ENCODE peak calls at places on chromosomes 12 and 14, in eight cellular contexts. One of them, this sample, is unnamed. For H3K9me3, the result is how much of the 10 kb centered on the place peaks cover.

GRCh38 chr12:62726471-62726980 is 208.4 kb downstream of the PPM1H start:
- DNase-seq in PC-3: no peak
- DNase-seq in SK-N-SH: no peak
- DNase-seq in neural progenitor cell: no peak
- DNase-seq in OCI-LY7: no peak
- DNase-seq in MM.1S: no peak
- DNase-seq in HCT116: no peak
- DNase-seq in hepatocyte: no peak
- DNase-seq in this sample: peak

GRCh38 chr14:51211149-51211548 is 28.9 kb upstream of the TMX1 start:
- DNase-seq in PC-3: peak
- DNase-seq in SK-N-SH: no peak
- DNase-seq in neural progenitor cell: no peak
- DNase-seq in OCI-LY7: no peak
- DNase-seq in MM.1S: no peak
- DNase-seq in HCT116: no peak
- DNase-seq in hepatocyte: no peak
- DNase-seq in this sample: peak

GRCh38 chr12:95963104-95963503 is 20.0 kb downstream of the AMDHD1 start:
- DNase-seq in PC-3: peak
- DNase-seq in SK-N-SH: no peak
- DNase-seq in neural progenitor cell: peak
- DNase-seq in OCI-LY7: peak
- DNase-seq in MM.1S: no peak
- DNase-seq in HCT116: peak
- DNase-seq in hepatocyte: no peak
- DNase-seq in this sample: no peak

GRCh38 chr14:35558680-35559079 is 24.7 kb downstream of the INSM2 start:
- DNase-seq in PC-3: no peak
- DNase-seq in SK-N-SH: no peak
- DNase-seq in neural progenitor cell: peak
- DNase-seq in OCI-LY7: no peak
- DNase-seq in MM.1S: no peak
- DNase-seq in HCT116: no peak
- DNase-seq in hepatocyte: no peak
- DNase-seq in this sample: no peak

GRCh38 chr12:2418579-2418978 is 365.8 kb downstream of the CACNA1C start:
- DNase-seq in PC-3: no peak
- DNase-seq in SK-N-SH: no peak
- DNase-seq in neural progenitor cell: no peak
- DNase-seq in OCI-LY7: no peak
- DNase-seq in MM.1S: no peak
- DNase-seq in HCT116: no peak
- DNase-seq in hepatocyte: no peak
- DNase-seq in this sample: no peak

GRCh38 chr12:4857472-4858291 is 52.0 kb upstream of the KCNA1 start:
- DNase-seq in PC-3: peak
- DNase-seq in SK-N-SH: peak
- DNase-seq in neural progenitor cell: peak
- DNase-seq in OCI-LY7: peak
- DNase-seq in MM.1S: peak
- DNase-seq in HCT116: peak
- DNase-seq in hepatocyte: peak
- DNase-seq in this sample: peak

GRCh38 chr12:6332459-6332858 is 9.4 kb downstream of the TNFRSF1A start:
- DNase-seq in PC-3: peak
- DNase-seq in SK-N-SH: no peak
- DNase-seq in neural progenitor cell: no peak
- DNase-seq in OCI-LY7: no peak
- DNase-seq in MM.1S: no peak
- DNase-seq in HCT116: no peak
- DNase-seq in hepatocyte: no peak
- DNase-seq in this sample: peak

GRCh38 chr12:102539651-102540553 is 59.5 kb upstream of the IGF1 start:
- DNase-seq in PC-3: no peak
- DNase-seq in SK-N-SH: no peak
- DNase-seq in neural progenitor cell: peak
- DNase-seq in OCI-LY7: no peak
- DNase-seq in MM.1S: no peak
- DNase-seq in HCT116: no peak
- DNase-seq in hepatocyte: peak
- DNase-seq in this sample: peak

GRCh38 chr12:111753144-111753881 is 13.4 kb upstream of the ALDH2 start:
- DNase-seq in PC-3: peak
- DNase-seq in SK-N-SH: peak
- DNase-seq in neural progenitor cell: peak
- DNase-seq in OCI-LY7: peak
- DNase-seq in MM.1S: no peak
- DNase-seq in HCT116: peak
- DNase-seq in hepatocyte: peak
- DNase-seq in this sample: peak

GRCh38 chr14:78153069-78153351 is 17.2 kb upstream of the NRXN3 start:
- DNase-seq in PC-3: peak
- DNase-seq in SK-N-SH: no peak
- DNase-seq in neural progenitor cell: no peak
- DNase-seq in OCI-LY7: no peak
- DNase-seq in MM.1S: no peak
- DNase-seq in HCT116: no peak
- DNase-seq in hepatocyte: no peak
- DNase-seq in this sample: peak

GRCh38 chr12:25670076-25671055 is 117.3 kb upstream of the LMNTD1 start:
- DNase-seq in PC-3: peak
- DNase-seq in SK-N-SH: no peak
- DNase-seq in neural progenitor cell: no peak
- DNase-seq in OCI-LY7: no peak
- DNase-seq in MM.1S: no peak
- DNase-seq in HCT116: no peak
- DNase-seq in hepatocyte: no peak
- DNase-seq in this sample: peak

GRCh38 chr12:57772429-57773322 is at the start of gene EEF1AKMT3:
- DNase-seq in PC-3: peak
- DNase-seq in SK-N-SH: peak
- DNase-seq in neural progenitor cell: peak
- DNase-seq in OCI-LY7: no peak
- DNase-seq in MM.1S: peak
- DNase-seq in HCT116: no peak
- DNase-seq in hepatocyte: peak
- DNase-seq in this sample: peak

GRCh38 chr12:53600490-53601295 is 25.5 kb downstream of the ATF7 start:
- DNase-seq in PC-3: no peak
- DNase-seq in SK-N-SH: no peak
- DNase-seq in neural progenitor cell: no peak
- DNase-seq in OCI-LY7: peak
- DNase-seq in MM.1S: no peak
- DNase-seq in HCT116: no peak
- DNase-seq in hepatocyte: no peak
- DNase-seq in this sample: no peak

DNA sequence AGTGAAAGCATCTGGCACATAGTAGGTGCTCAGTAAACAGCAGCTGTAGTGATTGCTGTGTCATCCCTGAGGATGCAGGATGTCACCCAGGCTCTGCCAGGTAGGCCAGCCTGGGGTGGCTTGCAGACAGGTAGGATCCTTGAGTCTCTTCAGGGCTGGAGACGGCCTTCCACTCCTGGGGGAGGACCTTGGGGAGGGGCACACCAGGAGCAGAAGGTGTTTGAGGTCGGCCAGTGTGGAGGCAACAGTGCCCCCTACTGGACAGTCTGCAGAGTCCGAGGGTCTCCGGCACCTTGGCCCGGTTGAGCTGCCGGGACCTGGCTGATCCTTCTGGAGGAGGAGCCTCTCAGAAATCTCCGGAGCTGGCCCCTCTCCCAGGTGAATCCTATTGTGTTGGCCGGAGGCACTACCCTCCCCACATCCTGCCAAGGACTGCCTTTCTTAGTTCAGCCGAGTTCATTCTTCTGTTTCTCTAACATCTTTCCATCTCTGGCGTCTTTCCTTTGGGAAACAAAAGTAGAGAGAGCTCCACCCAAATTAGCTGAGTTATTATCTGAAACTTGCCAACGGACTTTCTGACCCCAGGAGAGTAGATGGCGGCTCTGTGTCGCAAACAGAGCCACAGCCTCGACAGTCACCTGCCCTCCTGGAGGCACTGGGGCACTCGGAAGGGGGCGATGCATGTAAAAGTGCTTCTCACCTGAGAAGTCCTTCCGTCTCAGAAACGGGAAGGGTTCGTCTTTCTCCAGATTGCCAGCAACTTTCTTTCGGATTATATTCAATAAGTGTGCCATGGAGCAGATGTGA is 41.9 kb upstream of the CLMN start:
- DNase-seq in PC-3: peak
- DNase-seq in SK-N-SH: peak
- DNase-seq in neural progenitor cell: peak
- DNase-seq in OCI-LY7: peak
- DNase-seq in MM.1S: peak
- DNase-seq in HCT116: peak
- DNase-seq in hepatocyte: peak
- DNase-seq in this sample: peak
- TF ChIP-seq EZH2phosphoT487 in PC-3: no peak
- TF ChIP-seq EZH2phosphoT487 in SK-N-SH: no peak
- TF ChIP-seq EZH2phosphoT487 in neural progenitor cell: no peak
- TF ChIP-seq EZH2phosphoT487 in OCI-LY7: no peak
- TF ChIP-seq EZH2phosphoT487 in MM.1S: no peak
- TF ChIP-seq EZH2phosphoT487 in HCT116: no peak
- TF ChIP-seq EZH2phosphoT487 in hepatocyte: no peak
- TF ChIP-seq EZH2phosphoT487 in this sample: no peak

GRCh38 chr14:69489495-69489894 is 5.0 kb downstream of the PLEKHD1 start:
- DNase-seq in PC-3: no peak
- DNase-seq in SK-N-SH: no peak
- DNase-seq in neural progenitor cell: no peak
- DNase-seq in OCI-LY7: no peak
- DNase-seq in MM.1S: no peak
- DNase-seq in HCT116: no peak
- DNase-seq in hepatocyte: no peak
- DNase-seq in this sample: no peak
- H3K9me3 ChIP-seq in PC-3: under half
- H3K9me3 ChIP-seq in SK-N-SH: under half
- H3K9me3 ChIP-seq in neural progenitor cell: under half
- H3K9me3 ChIP-seq in OCI-LY7: under half
- H3K9me3 ChIP-seq in MM.1S: under half
- H3K9me3 ChIP-seq in HCT116: under half
- H3K9me3 ChIP-seq in hepatocyte: under half
- H3K9me3 ChIP-seq in this sample: under half

DNA sequence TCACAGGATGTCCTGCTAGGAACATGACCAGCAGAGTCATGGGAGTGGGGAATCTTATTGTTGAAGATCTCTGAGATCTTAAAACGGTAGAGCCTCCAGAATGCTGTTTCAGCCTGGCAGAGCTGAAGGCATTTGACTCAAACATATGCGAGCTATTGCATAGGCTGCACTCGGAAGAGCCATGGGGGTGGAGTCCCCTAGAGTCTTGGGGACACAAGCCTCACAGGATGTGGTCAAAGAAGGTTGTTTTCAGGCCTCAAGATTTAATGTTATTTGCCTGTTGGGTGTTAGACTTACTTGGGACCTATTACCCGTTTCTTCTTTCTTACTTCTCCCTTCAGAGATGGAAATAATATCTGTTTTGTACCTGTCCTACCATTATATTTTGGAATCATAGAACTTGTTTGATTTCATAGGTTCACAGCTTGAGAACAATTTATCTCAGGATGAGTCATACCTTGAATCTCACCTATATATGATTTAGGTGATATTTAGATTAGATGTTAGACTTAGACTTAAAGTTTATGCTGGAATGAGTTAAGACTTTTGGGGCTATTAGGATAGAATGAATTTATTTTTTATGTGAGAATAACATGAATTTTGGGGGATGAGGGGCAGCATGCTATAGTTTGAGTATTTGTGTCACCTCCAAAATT is 172.2 kb upstream of the ATP2B1 start:
- DNase-seq in PC-3: no peak
- DNase-seq in SK-N-SH: no peak
- DNase-seq in neural progenitor cell: no peak
- DNase-seq in OCI-LY7: peak
- DNase-seq in MM.1S: peak
- DNase-seq in HCT116: no peak
- DNase-seq in hepatocyte: no peak
- DNase-seq in this sample: no peak
- TF ChIP-seq EZH2phosphoT487 in PC-3: no peak
- TF ChIP-seq EZH2phosphoT487 in SK-N-SH: no peak
- TF ChIP-seq EZH2phosphoT487 in neural progenitor cell: no peak
- TF ChIP-seq EZH2phosphoT487 in OCI-LY7: no peak
- TF ChIP-seq EZH2phosphoT487 in MM.1S: no peak
- TF ChIP-seq EZH2phosphoT487 in HCT116: no peak
- TF ChIP-seq EZH2phosphoT487 in hepatocyte: no peak
- TF ChIP-seq EZH2phosphoT487 in this sample: no peak

DNA sequence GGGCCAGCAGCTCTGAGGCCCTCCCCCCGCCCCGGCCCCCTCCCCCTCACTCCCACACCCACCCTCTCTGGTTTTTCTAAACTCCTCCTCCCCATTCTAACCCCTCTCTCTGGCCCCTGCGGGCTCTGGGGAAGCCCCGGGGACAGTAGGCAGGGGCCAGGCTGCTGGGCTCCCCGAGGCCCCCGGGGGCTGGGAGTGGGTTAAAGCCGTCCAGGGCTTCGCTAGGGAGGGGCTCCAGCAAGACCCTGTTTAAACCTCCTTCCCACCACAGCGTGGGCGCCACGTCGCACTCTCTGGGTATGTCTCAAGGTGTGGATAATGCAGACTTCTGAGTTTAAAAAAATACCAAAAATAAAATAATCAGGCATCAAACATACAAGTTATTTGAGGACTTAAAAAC is 51.4 kb downstream of the GALNT9 start:
- DNase-seq in PC-3: no peak
- DNase-seq in SK-N-SH: no peak
- DNase-seq in neural progenitor cell: no peak
- DNase-seq in OCI-LY7: no peak
- DNase-seq in MM.1S: no peak
- DNase-seq in HCT116: no peak
- DNase-seq in hepatocyte: no peak
- DNase-seq in this sample: no peak
- H3K9me3 ChIP-seq in PC-3: under half
- H3K9me3 ChIP-seq in SK-N-SH: under half
- H3K9me3 ChIP-seq in neural progenitor cell: under half
- H3K9me3 ChIP-seq in OCI-LY7: under half
- H3K9me3 ChIP-seq in MM.1S: under half
- H3K9me3 ChIP-seq in HCT116: under half
- H3K9me3 ChIP-seq in hepatocyte: under half
- H3K9me3 ChIP-seq in this sample: under half

GRCh38 chr14:76118594-76118993 is 33.1 kb upstream of the GPATCH2L start:
- DNase-seq in PC-3: no peak
- DNase-seq in SK-N-SH: no peak
- DNase-seq in neural progenitor cell: no peak
- DNase-seq in OCI-LY7: no peak
- DNase-seq in MM.1S: no peak
- DNase-seq in HCT116: no peak
- DNase-seq in hepatocyte: no peak
- DNase-seq in this sample: no peak
- TF ChIP-seq EZH2phosphoT487 in PC-3: no peak
- TF ChIP-seq EZH2phosphoT487 in SK-N-SH: no peak
- TF ChIP-seq EZH2phosphoT487 in neural progenitor cell: no peak
- TF ChIP-seq EZH2phosphoT487 in OCI-LY7: no peak
- TF ChIP-seq EZH2phosphoT487 in MM.1S: no peak
- TF ChIP-seq EZH2phosphoT487 in HCT116: no peak
- TF ChIP-seq EZH2phosphoT487 in hepatocyte: no peak
- TF ChIP-seq EZH2phosphoT487 in this sample: no peak

GRCh38 chr12:130063866-130064265 is 98.4 kb upstream of the FZD10 start:
- DNase-seq in PC-3: no peak
- DNase-seq in SK-N-SH: no peak
- DNase-seq in neural progenitor cell: no peak
- DNase-seq in OCI-LY7: no peak
- DNase-seq in MM.1S: no peak
- DNase-seq in HCT116: no peak
- DNase-seq in hepatocyte: no peak
- DNase-seq in this sample: no peak
- H3K9me3 ChIP-seq in PC-3: under half
- H3K9me3 ChIP-seq in SK-N-SH: under half
- H3K9me3 ChIP-seq in neural progenitor cell: under half
- H3K9me3 ChIP-seq in OCI-LY7: under half
- H3K9me3 ChIP-seq in MM.1S: under half
- H3K9me3 ChIP-seq in HCT116: under half
- H3K9me3 ChIP-seq in hepatocyte: under half
- H3K9me3 ChIP-seq in this sample: under half

This sample was measured in GM23248.